ENCODE peak calls at places on chromosome 7, in seven cellular contexts. N is HCT116, X is A549, H is cardiac muscle cell, W is right lobe of liver, A is BJ, B is left ventricle myocardium inferior. I is an unnamed sample.

GRCh38 chr7:150371131-150371995 is 2.7 kb downstream of the REPIN1 start:
- DNase-seq in N (no peak), X (no peak), H (no peak), W (no peak), A (no peak), B (no peak), I (no peak)

GRCh38 chr7:55476071-55476803 is 96.1 kb downstream of the VOPP1 start:
- DNase-seq in N (no peak), X (no peak), H (no peak), W (no peak), A (no peak), B (no peak), I (no peak)

GRCh38 chr7:29309041-29309860 is 114.7 kb downstream of the CHN2 start:
- DNase-seq in N (no peak), X (no peak), H (no peak), W (no peak), A (no peak), B (no peak), I (no peak)

GRCh38 chr7:42155836-42156540 is 81.0 kb downstream of the GLI3 start:
- DNase-seq in N (no peak), X (no peak), H (no peak), W (no peak), A (no peak), B (no peak), I (no peak)

GRCh38 chr7:43645699-43646226 is 62.9 kb downstream of the STK17A start:
- DNase-seq in N (no peak), X (no peak), H (no peak), W (no peak), A (no peak), B (no peak), I (no peak)

GRCh38 chr7:106064836-106065559 is 47.1 kb downstream of the SYPL1 start:
- DNase-seq in N (peak; percentile 82), X (peak; percentile 85), H (no peak), W (peak; percentile 91), A (peak; percentile 70), B (peak; percentile 83), I (peak; percentile 66)

GRCh38 chr7:159125944-159126248 is 18.8 kb downstream of the VIPR2 start:
- DNase-seq in N (no peak), X (no peak), H (no peak), W (no peak), A (no peak), B (no peak), I (no peak)

GRCh38 chr7:37986780-37987380 is 66.4 kb downstream of the EPDR1 start:
- DNase-seq in N (no peak), X (no peak), H (no peak), W (no peak), A (peak; percentile 19), B (no peak), I (no peak)

GRCh38 chr7:23074443-23075244 is 30.9 kb upstream of the KLHL7 start:
- DNase-seq in N (no peak), X (no peak), H (no peak), W (no peak), A (no peak), B (no peak), I (no peak)

GRCh38 chr7:126856691-126857291 is 395.9 kb downstream of the GRM8 start:
- DNase-seq in N (peak; percentile 8), X (peak; percentile 20), H (peak; percentile 22), W (no peak), A (no peak), B (no peak), I (no peak)

GRCh38 chr7:79461660-79462059 is 8.2 kb upstream of the MAGI2 start:
- DNase-seq in N (no peak), X (peak; percentile 87), H (no peak), W (no peak), A (no peak), B (no peak), I (no peak)

GRCh38 chr7:72481934-72482333 is 69.8 kb upstream of the CALN1 start:
- DNase-seq in N (no peak), X (no peak), H (no peak), W (no peak), A (no peak), B (no peak), I (no peak)

GRCh38 chr7:80095545-80095944 is 39.1 kb upstream of the GNAI1 start:
- DNase-seq in N (no peak), X (no peak), H (no peak), W (no peak), A (no peak), B (no peak), I (no peak)

GRCh38 chr7:80372415-80372814 is 139.4 kb downstream of the GNAT3 start:
- DNase-seq in N (no peak), X (peak; percentile 37), H (no peak), W (no peak), A (no peak), B (no peak), I (no peak)

GRCh38 chr7:105875505-105875904 is 894 bp downstream of the ATXN7L1 start:
- DNase-seq in N (no peak), X (no peak), H (no peak), W (no peak), A (no peak), B (no peak), I (no peak)

GRCh38 chr7:108015740-108016139 is 12.8 kb upstream of the LAMB1 start:
- DNase-seq in N (no peak), X (peak; percentile 75), H (no peak), W (no peak), A (no peak), B (no peak), I (no peak)

GRCh38 chr7:155425946-155426345 is 32.0 kb upstream of the EN2 start:
- DNase-seq in N (no peak), X (no peak), H (no peak), W (no peak), A (no peak), B (no peak), I (no peak)

GRCh38 chr7:151598045-151598444 is 78.3 kb upstream of the RHEB start:
- DNase-seq in N (peak; percentile 48), X (no peak), H (no peak), W (no peak), A (peak; percentile 59), B (no peak), I (no peak)

DNA sequence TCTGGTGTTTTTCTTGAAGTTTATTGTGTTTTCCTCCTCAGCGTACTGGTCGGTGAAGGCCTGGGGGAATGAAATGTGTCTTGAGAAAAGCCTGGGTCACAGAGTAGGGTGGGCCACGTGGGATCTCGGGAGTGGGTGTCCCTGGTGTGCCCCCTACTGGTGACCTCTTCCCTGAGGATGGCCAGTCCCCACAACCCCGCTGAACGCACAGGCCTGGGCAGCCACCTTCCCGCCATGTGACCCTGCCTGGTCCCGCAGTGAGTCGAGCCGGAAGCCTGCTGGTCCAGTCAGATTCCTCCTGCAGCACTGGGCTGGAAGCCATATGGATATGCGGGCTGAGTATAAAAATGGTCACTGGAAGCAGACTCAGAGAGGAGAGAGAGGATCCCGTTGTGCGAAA is 52.9 kb upstream of the GNA12 start:
- DNase-seq in N (no peak), X (no peak), H (no peak), W (no peak), A (no peak), B (no peak), I (no peak)
- TF ChIP-seq CTCF in N (peak; percentile 16), X (no peak), H (no peak), W (no peak), A (no peak), B (no peak), I (no peak)

GRCh38 chr7:41006591-41006990 is 696.3 kb downstream of the INHBA start:
- DNase-seq in N (peak; percentile 48), X (peak; percentile 8), H (no peak), W (no peak), A (no peak), B (no peak), I (no peak)

GRCh38 chr7:41013117-41013516 is 689.8 kb downstream of the INHBA start:
- DNase-seq in N (no peak), X (no peak), H (no peak), W (no peak), A (no peak), B (no peak), I (no peak)

GRCh38 chr7:41010967-41011366 is 691.9 kb downstream of the INHBA start:
- DNase-seq in N (no peak), X (no peak), H (no peak), W (no peak), A (no peak), B (no peak), I (no peak)

GRCh38 chr7:41007351-41007751 is 695.5 kb downstream of the INHBA start:
- DNase-seq in N (no peak), X (no peak), H (no peak), W (no peak), A (no peak), B (no peak), I (no peak)

GRCh38 chr7:41010418-41010817 is 692.5 kb downstream of the INHBA start:
- DNase-seq in N (no peak), X (no peak), H (no peak), W (no peak), A (peak; percentile 61), B (no peak), I (no peak)
- TF ChIP-seq CTCF in N (no peak), X (no peak), H (no peak), W (no peak), A (peak; percentile 24), B (no peak), I (no peak)

DNA sequence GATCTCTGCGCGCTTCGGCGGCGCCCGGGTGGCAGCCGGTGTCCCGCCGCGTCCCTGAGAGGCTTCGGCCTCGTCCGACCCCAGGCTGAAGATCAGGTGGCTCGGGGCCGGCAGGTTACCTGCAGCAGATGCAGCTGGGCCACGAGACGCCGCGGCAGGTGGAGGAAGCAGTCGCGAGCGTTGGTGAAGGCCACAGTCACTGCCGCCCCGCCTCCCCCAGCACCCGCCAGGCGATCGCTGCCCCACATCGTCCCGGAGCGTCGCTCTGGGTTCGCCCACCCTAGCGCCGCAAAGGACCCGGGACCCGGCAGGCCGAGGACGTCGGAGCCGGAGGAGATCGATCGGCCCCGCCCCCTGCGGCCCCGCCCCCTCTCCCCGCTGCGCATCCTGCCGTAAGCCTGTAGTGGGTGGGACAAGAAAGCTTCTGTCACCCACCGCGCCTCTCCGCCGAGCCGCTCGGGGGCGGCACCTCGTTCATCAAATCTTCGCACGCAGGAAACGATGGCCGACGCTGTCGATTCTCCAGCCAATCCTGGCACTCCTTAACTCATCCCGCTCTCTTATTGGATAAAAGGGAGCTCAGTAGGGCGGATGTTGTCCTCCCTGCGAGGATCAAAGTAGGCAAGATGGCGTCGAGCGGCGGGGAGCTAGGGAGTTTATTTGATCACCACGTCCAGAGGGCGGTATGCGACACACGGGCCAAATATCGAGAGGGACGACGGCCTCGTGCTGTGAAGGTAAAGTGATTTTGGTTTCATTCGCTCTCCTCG is at the start of the genes PEX1 and RBM48:
- DNase-seq in N (peak; percentile 99), X (peak; percentile 99), H (peak; percentile 98), W (peak; percentile 98), A (peak; percentile 98), B (peak; percentile 96), I (peak; percentile 92)
- TF ChIP-seq CTCF in N (peak; percentile 12), X (peak; percentile 64), H (peak; percentile 47), W (peak; percentile 73), A (peak; percentile 41), B (peak; percentile 56), I (no peak)

DNA sequence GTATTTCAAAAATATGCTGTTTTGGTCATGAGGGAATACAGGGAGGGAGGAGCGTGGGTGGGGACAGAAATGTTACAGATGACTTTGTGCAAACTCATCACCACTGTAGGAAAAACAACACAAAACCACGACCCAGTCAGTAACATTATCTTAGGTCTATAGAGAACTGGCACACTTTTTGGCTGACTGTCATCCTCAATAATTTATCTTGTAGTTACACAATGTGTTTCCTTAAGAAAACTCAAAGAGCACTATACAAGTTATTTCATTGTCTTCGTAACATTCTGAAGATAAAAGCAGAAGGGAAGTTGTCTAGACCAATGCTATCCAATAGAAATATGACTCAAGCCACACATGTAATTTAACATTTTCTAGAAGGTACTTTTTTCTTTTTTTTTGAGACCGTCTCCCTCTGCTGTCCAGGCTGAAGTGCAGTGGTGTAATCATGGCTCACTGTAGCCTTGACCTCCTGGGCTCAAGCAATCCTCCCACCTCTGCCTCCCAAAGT is 16.9 kb upstream of the CDK14 start:
- DNase-seq in N (no peak), X (no peak), H (no peak), W (no peak), A (peak; percentile 74), B (no peak), I (no peak)
- TF ChIP-seq CTCF in N (no peak), X (no peak), H (peak; percentile 31), W (no peak), A (peak; percentile 4), B (no peak), I (no peak)